ENCODE peak calls at places on chromosomes 1 and 21, in five cellular contexts. E is cardiac muscle cell, R is Peyer's patch, L is psoas muscle, Z is SJCRH30. M is an unnamed sample. For H3K27me3, the result is how much of the 10 kb centered on the place peaks cover.

GRCh38 chr1:16015960-16016901 is 1.6 kb downstream of the HSPB7 start:
- DNase-seq in E (peak), R (no peak), L (peak), Z (peak), M (peak)

GRCh38 chr1:180066150-180066549 is 88.5 kb upstream of the QSOX1 start:
- DNase-seq in E (no peak), R (no peak), L (no peak), Z (no peak), M (no peak)

GRCh38 chr21:32974653-32975052 is 51.1 kb upstream of the OLIG2 start:
- DNase-seq in E (no peak), R (no peak), L (no peak), Z (no peak), M (no peak)

GRCh38 chr1:227330279-227330678 is 12.0 kb upstream of the CDC42BPA start:
- DNase-seq in E (no peak), R (no peak), L (no peak), Z (no peak), M (no peak)

GRCh38 chr1:121445677-121446076 is 260.9 kb downstream of the SRGAP2C start:
- DNase-seq in E (no peak), R (no peak), L (no peak), Z (no peak), M (no peak)

GRCh38 chr1:100799954-100800612 is 80.5 kb downstream of the VCAM1 start:
- DNase-seq in E (no peak), R (no peak), L (no peak), Z (no peak), M (no peak)

GRCh38 chr1:153344718-153345025 is 4.0 kb downstream of the PGLYRP4 start:
- DNase-seq in E (no peak), R (peak), L (no peak), Z (no peak), M (no peak)

GRCh38 chr1:116453906-116454305 is 80.9 kb downstream of the ATP1A1 start:
- DNase-seq in E (peak), R (no peak), L (no peak), Z (peak), M (no peak)

GRCh38 chr1:110309768-110310167 is 29.4 kb upstream of the RBM15 start:
- DNase-seq in E (no peak), R (no peak), L (no peak), Z (no peak), M (no peak)

GRCh38 chr1:41870076-41870562 is 48.6 kb downstream of the HIVEP3 start:
- DNase-seq in E (no peak), R (no peak), L (no peak), Z (no peak), M (no peak)

GRCh38 chr1:31984419-31985347 is 29.0 kb upstream of the KHDRBS1 start:
- DNase-seq in E (peak), R (no peak), L (no peak), Z (peak), M (no peak)

GRCh38 chr1:202966006-202966904 is 802 bp downstream of the CYB5R1 start:
- DNase-seq in E (no peak), R (no peak), L (no peak), Z (no peak), M (peak)

GRCh38 chr1:116559304-116559761 is 11.5 kb downstream of the CD58 start:
- DNase-seq in E (no peak), R (no peak), L (no peak), Z (no peak), M (no peak)

GRCh38 chr1:228018125-228018398 is 11.3 kb downstream of the WNT3A start:
- DNase-seq in E (no peak), R (no peak), L (no peak), Z (no peak), M (no peak)

GRCh38 chr1:231407537-231408396 is 14.3 kb downstream of the EGLN1 start:
- DNase-seq in E (no peak), R (no peak), L (no peak), Z (no peak), M (no peak)

GRCh38 chr1:9413877-9414213 is 121.2 kb downstream of the SPSB1 start:
- DNase-seq in E (peak), R (no peak), L (no peak), Z (no peak), M (no peak)

GRCh38 chr21:16427587-16428087 is 697.9 kb downstream of the USP25 start:
- DNase-seq in E (peak), R (no peak), L (no peak), Z (no peak), M (no peak)

GRCh38 chr21:17003763-17004373 is 509.0 kb upstream of the CXADR start:
- DNase-seq in E (no peak), R (no peak), L (no peak), Z (no peak), M (no peak)

GRCh38 chr1:44714944-44715571 is 15.9 kb downstream of the RNU5D-1 start:
- DNase-seq in E (peak), R (no peak), L (peak), Z (peak), M (peak)

GRCh38 chr1:64866689-64867088 is 99.7 kb downstream of the JAK1 start:
- DNase-seq in E (no peak), R (no peak), L (no peak), Z (no peak), M (no peak)

DNA sequence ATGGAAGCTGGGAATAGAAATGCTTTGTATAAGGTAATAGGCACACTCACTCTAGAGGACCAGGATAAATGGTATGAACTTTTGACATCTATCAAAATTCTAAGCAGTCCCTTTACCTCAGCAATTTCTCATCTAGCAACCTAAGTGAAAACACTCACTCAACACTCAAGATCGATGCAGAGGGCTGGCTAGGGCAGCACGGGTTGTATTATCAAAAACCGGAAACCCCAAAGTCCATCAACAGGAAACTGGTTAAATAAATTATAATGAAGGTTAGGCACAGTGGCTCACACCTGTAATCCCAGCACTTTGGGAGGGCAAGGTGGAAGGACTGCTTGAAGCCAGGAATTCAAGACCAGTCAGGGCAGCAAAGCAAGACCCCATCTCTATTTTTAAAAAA is 9.4 kb downstream of the USP48 start:
- DNase-seq in E (no peak), R (no peak), L (no peak), Z (no peak), M (no peak)
- H3K27ac ChIP-seq in E (no peak), R (no peak), L (no peak), Z (no peak), M (no peak)

GRCh38 chr1:7515896-7516295 is 255.2 kb upstream of the VAMP3 start:
- DNase-seq in E (no peak), R (no peak), L (peak), Z (no peak), M (no peak)
- H3K27me3 ChIP-seq in E (under half), R (under half), L (under half), Z (under half), M (under half)

GRCh38 chr1:29240400-29240837 is 4.1 kb downstream of the PTPRU start:
- DNase-seq in E (peak), R (no peak), L (no peak), Z (peak), M (no peak)

GRCh38 chr1:29239142-29239541 is 2.8 kb downstream of the PTPRU start:
- DNase-seq in E (peak), R (no peak), L (no peak), Z (no peak), M (no peak)

GRCh38 chr1:29237906-29238600 is 1.7 kb downstream of the PTPRU start:
- DNase-seq in E (peak), R (no peak), L (peak), Z (no peak), M (peak)

GRCh38 chr1:29236993-29237905 is 927 bp downstream of the PTPRU start:
- DNase-seq in E (peak), R (no peak), L (peak), Z (no peak), M (peak)

GRCh38 chr1:29238601-29238964 is 2.3 kb downstream of the PTPRU start:
- DNase-seq in E (no peak), R (no peak), L (no peak), Z (no peak), M (no peak)
- H3K4me3 ChIP-seq in E (no peak), R (no peak), L (peak), Z (no peak), M (peak)

GRCh38 chr21:38120984-38121855 is 135.6 kb upstream of the KCNJ15 start:
- DNase-seq in E (no peak), R (no peak), L (no peak), Z (peak), M (no peak)

GRCh38 chr21:38121888-38122705 is 134.7 kb upstream of the KCNJ15 start:
- DNase-seq in E (no peak), R (no peak), L (no peak), Z (no peak), M (no peak)

GRCh38 chr21:38129711-38130110 is 127.1 kb upstream of the KCNJ15 start:
- DNase-seq in E (no peak), R (no peak), L (no peak), Z (no peak), M (no peak)

GRCh38 chr21:38123626-38124025 is 133.2 kb upstream of the KCNJ15 start:
- DNase-seq in E (no peak), R (no peak), L (no peak), Z (no peak), M (no peak)

GRCh38 chr21:38126677-38127271 is 130.0 kb upstream of the KCNJ15 start:
- DNase-seq in E (peak), R (peak), L (peak), Z (peak), M (no peak)
- H3K27ac ChIP-seq in E (no peak), R (no peak), L (no peak), Z (no peak), M (no peak)